ENCODE peak calls at places on chromosomes 5 and 9, in four cellular contexts. One of them, this sample, is unnamed.

GRCh38 chr5:15757103-15757502 is 257.1 kb downstream of the FBXL7 start:
- DNase-seq in A549: no peak
- DNase-seq in CD8-positive, alpha-beta T cell: no peak
- DNase-seq in mesendoderm: peak
- DNase-seq in this sample: no peak

GRCh38 chr9:87875839-87876545 is 6.7 kb upstream of the SPATA31E1 start:
- DNase-seq in A549: no peak
- DNase-seq in CD8-positive, alpha-beta T cell: no peak
- DNase-seq in mesendoderm: no peak
- DNase-seq in this sample: peak

GRCh38 chr5:6475626-6476312 is 27.1 kb downstream of the UBE2QL1 start:
- DNase-seq in A549: no peak
- DNase-seq in CD8-positive, alpha-beta T cell: no peak
- DNase-seq in mesendoderm: peak
- DNase-seq in this sample: peak

GRCh38 chr9:23651051-23651450 is 175.0 kb downstream of the ELAVL2 start:
- DNase-seq in A549: no peak
- DNase-seq in CD8-positive, alpha-beta T cell: no peak
- DNase-seq in mesendoderm: no peak
- DNase-seq in this sample: no peak

GRCh38 chr5:164934561-164934960 is 1429.1 kb downstream of the MAT2B start:
- DNase-seq in A549: no peak
- DNase-seq in CD8-positive, alpha-beta T cell: no peak
- DNase-seq in mesendoderm: peak
- DNase-seq in this sample: peak

GRCh38 chr9:115883467-115884329 is 269.9 kb upstream of the PAPPA start:
- DNase-seq in A549: peak
- DNase-seq in CD8-positive, alpha-beta T cell: no peak
- DNase-seq in mesendoderm: peak
- DNase-seq in this sample: peak

GRCh38 chr5:149170292-149170691 is 29.0 kb downstream of the ABLIM3 start:
- DNase-seq in A549: no peak
- DNase-seq in CD8-positive, alpha-beta T cell: no peak
- DNase-seq in mesendoderm: no peak
- DNase-seq in this sample: no peak

GRCh38 chr5:19462019-19462418 is 526.0 kb downstream of the CDH18 start:
- DNase-seq in A549: no peak
- DNase-seq in CD8-positive, alpha-beta T cell: no peak
- DNase-seq in mesendoderm: no peak
- DNase-seq in this sample: no peak

GRCh38 chr5:854966-855743 is 4.4 kb upstream of the ZDHHC11 start:
- DNase-seq in A549: no peak
- DNase-seq in CD8-positive, alpha-beta T cell: no peak
- DNase-seq in mesendoderm: no peak
- DNase-seq in this sample: peak